ENCODE peak calls at places on chromosomes 3 and 15, in six cellular contexts. S is testis; J is CD4-positive, alpha-beta T cell; I is stomach; H is endothelial cell; G is AG09309. W is an unnamed sample.
A peak's percentile ranks its signal among the peaks of the same experiment; 100 is the strongest.

GRCh38 chr3:131394400-131394799 is 12.8 kb downstream of the NUDT16 start:
- DNase-seq in S (no peak), J (no peak), I (no peak), H (no peak), G (no peak), W (no peak)

GRCh38 chr15:33871911-33872760 is 96.2 kb upstream of the CHRM5 start:
- DNase-seq in S (no peak), J (no peak), I (no peak), H (no peak), G (no peak), W (no peak)

GRCh38 chr15:33022629-33023028 is 171.9 kb downstream of the FMN1 start:
- DNase-seq in S (no peak), J (no peak), I (peak; percentile 73), H (peak; percentile 61), G (peak; percentile 31), W (no peak)

GRCh38 chr3:47752716-47753115 is 29.0 kb downstream of the SMARCC1 start:
- DNase-seq in S (no peak), J (no peak), I (no peak), H (no peak), G (no peak), W (no peak)

GRCh38 chr3:45124379-45124778 is 21.8 kb downstream of the CDCP1 start:
- DNase-seq in S (no peak), J (no peak), I (no peak), H (no peak), G (no peak), W (no peak)

GRCh38 chr3:41792806-41793205 is 169.1 kb downstream of the ULK4 start:
- DNase-seq in S (no peak), J (no peak), I (no peak), H (no peak), G (no peak), W (no peak)

GRCh38 chr3:143084856-143085731 is 34.5 kb upstream of the CHST2 start:
- DNase-seq in S (no peak), J (no peak), I (no peak), H (no peak), G (no peak), W (no peak)

GRCh38 chr15:84871428-84871985 is 13.0 kb upstream of the SLC28A1 start:
- DNase-seq in S (no peak), J (no peak), I (peak; percentile 42), H (no peak), G (no peak), W (peak; percentile 9)

GRCh38 chr15:92889390-92890113 is 10.6 kb upstream of the CHD2 start:
- DNase-seq in S (no peak), J (no peak), I (no peak), H (no peak), G (no peak), W (no peak)

GRCh38 chr15:28978661-28979060 is 92.9 kb downstream of the APBA2 start:
- DNase-seq in S (no peak), J (no peak), I (no peak), H (no peak), G (no peak), W (no peak)

GRCh38 chr3:82461049-82461889 is 699.8 kb upstream of the GBE1 start:
- DNase-seq in S (no peak), J (no peak), I (no peak), H (no peak), G (no peak), W (no peak)

GRCh38 chr3:186400026-186400425 is 38.0 kb upstream of the DGKG start:
- DNase-seq in S (no peak), J (no peak), I (no peak), H (no peak), G (no peak), W (no peak)

GRCh38 chr3:169667710-169668080 is 4.2 kb upstream of the MECOM start:
- DNase-seq in S (no peak), J (no peak), I (no peak), H (no peak), G (no peak), W (no peak)

GRCh38 chr3:169666501-169667379 is 3.2 kb upstream of the MECOM start:
- DNase-seq in S (no peak), J (no peak), I (peak; percentile 58), H (peak; percentile 30), G (no peak), W (no peak)

GRCh38 chr3:169665264-169666078 is 2.0 kb upstream of the MECOM start:
- DNase-seq in S (no peak), J (no peak), I (no peak), H (no peak), G (no peak), W (no peak)

GRCh38 chr3:169667380-169667671 is 3.8 kb upstream of the MECOM start:
- DNase-seq in S (no peak), J (no peak), I (no peak), H (no peak), G (no peak), W (no peak)

GRCh38 chr3:169666079-169666436 is 2.5 kb upstream of the MECOM start:
- DNase-seq in S (no peak), J (no peak), I (no peak), H (peak; percentile 10), G (no peak), W (no peak)
- TF ChIP-seq CTCF in S (no peak), J (no peak), I (no peak), H (no peak), G (no peak), W (no peak)

GRCh38 chr3:182629521-182629920 is 163.8 kb upstream of the ATP11B start:
- DNase-seq in S (no peak), J (no peak), I (no peak), H (no peak), G (no peak), W (no peak)

GRCh38 chr3:182622241-182622545 is 171.1 kb upstream of the ATP11B start:
- DNase-seq in S (no peak), J (no peak), I (no peak), H (no peak), G (no peak), W (no peak)

GRCh38 chr3:182628531-182628930 is 164.8 kb upstream of the ATP11B start:
- DNase-seq in S (no peak), J (no peak), I (no peak), H (no peak), G (no peak), W (no peak)

GRCh38 chr3:182631183-182632076 is 161.9 kb upstream of the ATP11B start:
- DNase-seq in S (no peak), J (no peak), I (no peak), H (no peak), G (no peak), W (no peak)

GRCh38 chr3:182626484-182627467 is 166.5 kb upstream of the ATP11B start:
- DNase-seq in S (no peak), J (no peak), I (peak; percentile 37), H (no peak), G (no peak), W (no peak)
- TF ChIP-seq CTCF in S (no peak), J (no peak), I (no peak), H (no peak), G (no peak), W (no peak)

GRCh38 chr3:31532587-31533168 is at the start of gene STT3B:
- DNase-seq in S (no peak), J (peak; percentile 80), I (peak; percentile 84), H (no peak), G (peak; percentile 35), W (peak; percentile 86)

GRCh38 chr3:31533169-31533870 is 595 bp downstream of the STT3B start:
- DNase-seq in S (peak; percentile 60), J (peak; percentile 62), I (peak; percentile 52), H (peak; percentile 48), G (no peak), W (peak; percentile 74)

GRCh38 chr3:31530039-31530983 is 2.4 kb upstream of the STT3B start:
- DNase-seq in S (no peak), J (no peak), I (no peak), H (no peak), G (no peak), W (no peak)

GRCh38 chr3:31531992-31532586 is 636 bp upstream of the STT3B start:
- DNase-seq in S (peak; percentile 99), J (peak; percentile 99), I (peak; percentile 100), H (peak; percentile 99), G (peak; percentile 93), W (peak; percentile 99)

GRCh38 chr3:31531465-31531991 is 1.2 kb upstream of the STT3B start:
- DNase-seq in S (no peak), J (no peak), I (no peak), H (no peak), G (no peak), W (peak; percentile 91)
- TF ChIP-seq CTCF in S (peak; percentile 25), J (no peak), I (no peak), H (no peak), G (peak; percentile 27), W (no peak)

GRCh38 chr3:40649346-40649745 is 124.6 kb downstream of the ZNF621 start:
- DNase-seq in S (no peak), J (no peak), I (no peak), H (no peak), G (no peak), W (no peak)
- TF ChIP-seq CTCF in S (no peak), J (no peak), I (no peak), H (no peak), G (no peak), W (no peak)

DNA sequence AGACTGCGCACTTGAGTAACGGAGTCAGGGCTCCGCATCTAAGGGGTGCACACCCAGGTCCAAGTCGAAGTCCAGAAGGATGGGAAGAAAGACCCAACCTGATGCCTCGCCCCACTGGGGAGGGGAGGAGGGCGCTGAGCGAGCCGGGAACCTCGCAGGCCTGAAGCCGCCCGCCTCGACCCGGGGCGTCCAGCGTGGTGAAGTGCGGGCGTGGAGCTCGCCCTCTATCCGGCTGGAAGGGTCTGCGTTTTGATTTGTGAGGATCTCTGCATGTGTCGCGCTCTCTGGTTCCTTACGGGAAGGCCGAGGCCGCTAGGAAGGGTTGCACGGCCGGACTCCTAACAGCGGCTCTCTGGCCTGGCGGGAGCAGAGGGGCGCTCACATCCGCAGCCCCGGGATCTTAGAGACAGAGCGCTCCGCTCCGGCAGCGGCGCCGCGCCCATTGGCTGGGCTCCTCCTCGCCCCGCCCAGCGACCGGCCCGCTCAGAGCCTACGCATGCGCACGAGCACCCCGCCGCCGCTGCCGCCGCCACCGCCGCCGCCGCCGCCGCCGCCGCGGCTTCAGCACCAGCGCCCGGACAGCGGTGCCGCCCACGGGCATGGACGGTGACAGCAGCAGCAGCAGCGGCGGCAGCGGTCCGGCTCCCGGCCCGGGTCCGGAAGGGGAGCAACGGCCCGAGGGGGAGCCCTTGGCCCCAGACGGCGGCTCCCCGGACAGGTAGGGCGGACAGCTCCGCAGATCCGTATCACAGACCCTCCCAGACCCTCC is at the start of gene DISP2:
- DNase-seq in S (peak; percentile 87), J (peak; percentile 87), I (peak; percentile 92), H (peak; percentile 94), G (no peak), W (peak; percentile 87)
- TF ChIP-seq CTCF in S (no peak), J (no peak), I (no peak), H (no peak), G (no peak), W (no peak)

DNA sequence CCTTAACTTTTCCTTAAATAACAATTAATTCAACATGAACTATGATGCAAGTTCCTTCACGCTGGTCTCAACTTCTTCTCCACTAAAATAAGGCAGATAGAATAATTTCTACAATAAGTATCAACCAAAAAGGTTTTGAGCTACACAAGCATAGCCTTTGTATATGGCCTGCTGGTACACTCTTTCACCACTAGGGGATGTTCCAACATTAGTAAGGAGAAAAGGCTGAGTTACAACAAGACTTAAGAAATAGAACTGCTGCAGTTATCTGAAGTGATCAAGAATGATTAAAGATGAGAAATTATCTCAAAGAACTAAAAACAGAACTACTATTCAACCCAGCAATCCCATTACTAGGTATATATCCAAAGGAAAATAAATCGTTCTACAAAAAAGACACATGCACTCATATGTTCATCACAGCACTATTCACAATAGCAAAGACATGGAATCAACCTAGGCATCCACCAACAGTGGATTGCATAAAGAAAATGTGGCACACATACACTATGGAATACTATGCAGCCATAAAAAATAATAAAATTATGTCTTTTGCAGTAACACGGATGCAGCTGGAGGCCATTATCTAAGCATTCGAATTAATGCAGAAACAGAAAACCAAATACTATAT is 14.4 kb downstream of the ATP13A3 start:
- DNase-seq in S (peak; percentile 49), J (peak; percentile 26), I (no peak), H (no peak), G (no peak), W (peak; percentile 40)
- TF ChIP-seq CTCF in S (peak; percentile 91), J (peak; percentile 99), I (no peak), H (peak; percentile 86), G (peak; percentile 98), W (peak; percentile 97)